ENCODE peak calls at places on chromosomes 12 and 14, in ten cellular contexts. P, Z, R, I, Y, O, C, T, K and B are unnamed samples. For H3K27me3, the result is how much of the 10 kb centered on the place peaks cover.

GRCh38 chr12:125606312-125606711 is 541.1 kb downstream of the AACS start:
- DNase-seq in P (no peak), Z (no peak), R (no peak), I (no peak), Y (no peak), O (no peak), C (no peak), T (no peak), K (no peak), B (no peak)

GRCh38 chr12:17954788-17955187 is 135.2 kb downstream of the RERGL start:
- DNase-seq in P (no peak), Z (no peak), R (no peak), I (no peak), Y (no peak), O (no peak), C (peak), T (no peak), K (no peak), B (no peak)

GRCh38 chr14:106691601-106692291 is 1165.4 kb downstream of the TMEM121 start:
- DNase-seq in P (peak), Z (no peak), R (no peak), I (peak), Y (no peak), O (peak), C (no peak), T (no peak), K (peak), B (no peak)

GRCh38 chr12:76144253-76144564 is 59.7 kb upstream of the NAP1L1 start:
- DNase-seq in P (no peak), Z (no peak), R (no peak), I (no peak), Y (peak), O (no peak), C (no peak), T (peak), K (peak), B (no peak)

GRCh38 chr14:92970233-92970625 is 47.3 kb downstream of the CHGA start:
- DNase-seq in P (peak), Z (no peak), R (no peak), I (no peak), Y (no peak), O (no peak), C (no peak), T (no peak), K (no peak), B (no peak)

GRCh38 chr14:85764809-85765208 is 234.9 kb downstream of the FLRT2 start:
- DNase-seq in P (no peak), Z (no peak), R (no peak), I (no peak), Y (peak), O (no peak), C (no peak), T (peak), K (no peak), B (no peak)

GRCh38 chr14:18688346-18688745 is 87.4 kb downstream of the OR11H12 start:
- DNase-seq in P (no peak), Z (no peak), R (no peak), I (no peak), Y (no peak), O (no peak), C (no peak), T (no peak), K (no peak), B (no peak)

GRCh38 chr14:26191123-26191522 is 406.7 kb downstream of the NOVA1 start:
- DNase-seq in P (no peak), Z (no peak), R (no peak), I (no peak), Y (peak), O (no peak), C (no peak), T (no peak), K (no peak), B (no peak)

GRCh38 chr12:31466768-31467167 is 124.2 kb downstream of the DENND5B start:
- DNase-seq in P (no peak), Z (no peak), R (no peak), I (no peak), Y (no peak), O (no peak), C (no peak), T (peak), K (no peak), B (no peak)

GRCh38 chr12:130054803-130055202 is 107.5 kb upstream of the FZD10 start:
- DNase-seq in P (no peak), Z (no peak), R (no peak), I (no peak), Y (no peak), O (no peak), C (no peak), T (no peak), K (no peak), B (no peak)

GRCh38 chr12:95790912-95791849 is 617 bp upstream of the NTN4 start:
- DNase-seq in P (no peak), Z (peak), R (peak), I (no peak), Y (peak), O (no peak), C (peak), T (peak), K (peak), B (peak)

GRCh38 chr12:115619889-115620288 is 657.6 kb downstream of the MED13L start:
- DNase-seq in P (no peak), Z (no peak), R (no peak), I (no peak), Y (no peak), O (no peak), C (no peak), T (no peak), K (no peak), B (no peak)

GRCh38 chr14:70987042-70987441 is 79.8 kb downstream of the PCNX1 start:
- DNase-seq in P (no peak), Z (no peak), R (no peak), I (no peak), Y (peak), O (no peak), C (no peak), T (peak), K (no peak), B (no peak)

GRCh38 chr12:47194501-47194900 is 114.7 kb upstream of the AMIGO2 start:
- DNase-seq in P (no peak), Z (no peak), R (no peak), I (no peak), Y (no peak), O (peak), C (no peak), T (no peak), K (no peak), B (no peak)

GRCh38 chr14:70888681-70889175 is 18.5 kb upstream of the PCNX1 start:
- DNase-seq in P (no peak), Z (no peak), R (no peak), I (no peak), Y (peak), O (no peak), C (no peak), T (peak), K (no peak), B (no peak)

GRCh38 chr14:65019944-65020566 is 33.4 kb downstream of the FNTB start:
- DNase-seq in P (no peak), Z (peak), R (no peak), I (peak), Y (peak), O (peak), C (peak), T (peak), K (peak), B (no peak)

GRCh38 chr14:103056322-103057027 is 874 bp downstream of the CDC42BPB start:
- DNase-seq in P (peak), Z (peak), R (peak), I (no peak), Y (peak), O (peak), C (peak), T (peak), K (peak), B (peak)

GRCh38 chr14:45686771-45687170 is 433.8 kb upstream of the MIS18BP1 start:
- DNase-seq in P (no peak), Z (no peak), R (no peak), I (no peak), Y (no peak), O (no peak), C (no peak), T (peak), K (no peak), B (no peak)

GRCh38 chr12:111056618-111057521 is 136.5 kb upstream of the MYL2 start:
- DNase-seq in P (no peak), Z (no peak), R (peak), I (peak), Y (no peak), O (peak), C (no peak), T (no peak), K (peak), B (no peak)

GRCh38 chr14:93195316-93195999 is 10.3 kb downstream of the LYSET start:
- DNase-seq in P (no peak), Z (no peak), R (no peak), I (no peak), Y (no peak), O (no peak), C (no peak), T (no peak), K (no peak), B (no peak)

GRCh38 chr12:31687101-31687527 is 27.6 kb downstream of the ETFBKMT start:
- DNase-seq in P (no peak), Z (no peak), R (no peak), I (peak), Y (no peak), O (no peak), C (no peak), T (no peak), K (no peak), B (no peak)

GRCh38 chr12:80777587-80777986 is 60.9 kb downstream of the MYF5 start:
- DNase-seq in P (no peak), Z (no peak), R (no peak), I (no peak), Y (peak), O (no peak), C (no peak), T (peak), K (no peak), B (no peak)

GRCh38 chr12:99453831-99454538 is 193.6 kb upstream of the GARIN6 start:
- DNase-seq in P (no peak), Z (no peak), R (no peak), I (no peak), Y (no peak), O (no peak), C (no peak), T (peak), K (no peak), B (no peak)

GRCh38 chr12:58554522-58555157 is 365.7 kb downstream of the LRIG3 start:
- DNase-seq in P (no peak), Z (no peak), R (no peak), I (no peak), Y (no peak), O (no peak), C (no peak), T (peak), K (no peak), B (no peak)

GRCh38 chr14:21017528-21018245 is 7.2 kb downstream of the NDRG2 start:
- DNase-seq in P (no peak), Z (no peak), R (no peak), I (no peak), Y (no peak), O (no peak), C (no peak), T (no peak), K (no peak), B (no peak)

GRCh38 chr14:53531151-53531550 is 378.0 kb upstream of the DDHD1 start:
- DNase-seq in P (no peak), Z (no peak), R (no peak), I (no peak), Y (no peak), O (no peak), C (no peak), T (no peak), K (no peak), B (no peak)

GRCh38 chr12:49662998-49663843 is 39.9 kb downstream of the PRPF40B start:
- DNase-seq in P (peak), Z (peak), R (peak), I (peak), Y (peak), O (peak), C (no peak), T (peak), K (peak), B (peak)

GRCh38 chr12:108843187-108843586 is 14.2 kb downstream of the SSH1 start:
- DNase-seq in P (no peak), Z (no peak), R (no peak), I (no peak), Y (no peak), O (no peak), C (no peak), T (no peak), K (no peak), B (no peak)

GRCh38 chr12:52636189-52636588 is 15.8 kb downstream of the KRT2 start:
- DNase-seq in P (no peak), Z (peak), R (peak), I (no peak), Y (no peak), O (no peak), C (no peak), T (no peak), K (no peak), B (no peak)

GRCh38 chr12:91926810-91927209 is 218.8 kb downstream of the BTG1 start:
- DNase-seq in P (no peak), Z (no peak), R (no peak), I (no peak), Y (peak), O (no peak), C (no peak), T (peak), K (no peak), B (no peak)

GRCh38 chr14:98194821-98195220 is 1077.2 kb downstream of the BCL11B start:
- DNase-seq in P (no peak), Z (no peak), R (no peak), I (no peak), Y (no peak), O (no peak), C (no peak), T (no peak), K (no peak), B (no peak)

GRCh38 chr12:128109236-128109635 is 157.7 kb upstream of the TMEM132C start:
- DNase-seq in P (no peak), Z (no peak), R (no peak), I (no peak), Y (no peak), O (no peak), C (no peak), T (no peak), K (no peak), B (no peak)

GRCh38 chr14:64788706-64789105 is 84.5 kb downstream of the PLEKHG3 start:
- DNase-seq in P (no peak), Z (peak), R (no peak), I (no peak), Y (peak), O (no peak), C (no peak), T (peak), K (no peak), B (no peak)

GRCh38 chr14:68479247-68479646 is 313.6 kb downstream of the ZFP36L1 start:
- DNase-seq in P (no peak), Z (no peak), R (no peak), I (no peak), Y (peak), O (no peak), C (no peak), T (peak), K (no peak), B (no peak)

GRCh38 chr14:77120771-77121743 is 20.5 kb downstream of the ZDHHC22 start:
- DNase-seq in P (no peak), Z (peak), R (no peak), I (peak), Y (peak), O (no peak), C (no peak), T (no peak), K (peak), B (no peak)

GRCh38 chr14:73633517-73634332 is 11.1 kb upstream of the DNAL1 start:
- DNase-seq in P (peak), Z (peak), R (peak), I (peak), Y (peak), O (peak), C (peak), T (peak), K (peak), B (peak)

GRCh38 chr12:6684609-6685008 is 4.6 kb downstream of the ZNF384 start:
- DNase-seq in P (no peak), Z (no peak), R (no peak), I (no peak), Y (peak), O (peak), C (peak), T (no peak), K (no peak), B (no peak)

GRCh38 chr12:128959931-128960330 is 106.7 kb downstream of the GLT1D1 start:
- DNase-seq in P (no peak), Z (no peak), R (no peak), I (no peak), Y (no peak), O (no peak), C (no peak), T (no peak), K (no peak), B (no peak)

DNA sequence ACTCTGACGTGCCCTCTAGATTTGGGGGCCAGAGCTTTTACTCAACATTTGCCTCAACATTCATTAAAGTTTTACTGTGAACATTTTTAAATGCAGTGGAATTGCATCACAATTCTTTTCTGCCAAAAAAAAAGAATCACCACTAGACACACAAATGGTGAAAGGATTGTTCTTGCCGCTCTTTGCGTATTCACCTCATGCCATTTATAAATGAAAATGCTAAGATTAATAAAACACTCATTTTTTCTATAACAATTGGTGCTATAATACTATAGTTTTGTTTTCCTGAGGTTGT is 985 bp downstream of the RHOJ start:
- DNase-seq in P (no peak), Z (no peak), R (no peak), I (no peak), Y (peak), O (no peak), C (no peak), T (peak), K (no peak), B (no peak)
- H3K4me3 ChIP-seq in P (peak), Z (peak), R (peak), I (no peak), Y (no peak), O (no peak), C (no peak), T (peak), K (peak), B (peak)

GRCh38 chr14:23569443-23570151 is 2.0 kb upstream of the AP1G2 start:
- DNase-seq in P (no peak), Z (peak), R (peak), I (no peak), Y (peak), O (peak), C (peak), T (no peak), K (no peak), B (no peak)
- H3K27me3 ChIP-seq in P (under half), Z (under half), R (under half), I (under half), Y (under half), O (under half), C (under half), T (under half), K (under half), B (under half)

DNA sequence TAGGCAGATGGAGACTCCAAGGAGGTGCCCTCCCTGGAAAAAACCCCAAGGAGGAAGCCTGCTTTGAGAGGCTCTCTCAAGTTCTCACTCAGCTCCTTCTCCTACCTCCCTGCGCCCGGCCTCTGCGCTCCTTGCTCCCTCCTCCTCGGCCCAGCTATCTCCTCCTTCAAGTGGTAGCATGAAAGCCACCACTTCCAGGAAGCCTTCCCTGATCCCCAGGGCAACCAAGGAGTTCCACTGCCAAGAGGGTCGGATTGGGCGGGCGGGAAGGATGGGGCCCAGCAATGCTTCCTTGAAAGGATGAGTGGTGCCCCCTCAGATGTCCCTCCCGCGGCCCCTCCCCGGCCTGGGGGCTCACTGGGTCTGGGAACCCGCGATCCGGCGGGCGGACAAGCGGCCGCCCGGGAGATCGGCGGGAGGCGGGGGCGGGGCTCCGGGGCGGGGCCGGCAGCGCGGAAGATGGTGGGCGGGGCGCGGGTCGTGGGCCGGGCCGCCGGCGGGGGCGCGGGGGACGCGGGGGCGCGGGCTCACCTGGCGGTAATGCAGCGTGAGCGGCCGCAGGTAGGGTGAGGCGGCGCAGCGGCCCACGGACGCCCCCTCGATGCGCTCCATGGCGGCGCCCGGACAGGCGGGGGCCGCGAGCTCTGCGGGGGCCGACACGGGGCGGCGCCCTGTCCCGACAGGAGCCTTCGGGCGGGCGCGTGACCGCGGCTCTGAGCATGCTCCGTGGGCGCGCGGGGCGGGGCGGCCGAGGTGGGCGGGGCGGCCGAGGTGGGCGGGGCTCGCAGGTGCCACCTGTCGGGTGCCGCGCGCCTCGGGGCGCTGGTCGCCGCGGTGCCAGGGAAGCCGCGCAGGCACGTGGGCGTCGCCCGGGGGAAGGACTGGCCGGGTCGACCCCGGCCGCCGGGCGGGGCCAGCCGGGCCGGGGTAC is at the start of gene NUDT14:
- DNase-seq in P (peak), Z (peak), R (no peak), I (peak), Y (peak), O (peak), C (peak), T (peak), K (peak), B (no peak)
- H3K4me3 ChIP-seq in P (peak), Z (peak), R (peak), I (peak), Y (peak), O (peak), C (peak), T (peak), K (peak), B (peak)

GRCh38 chr12:132478433-132478803 is 11.5 kb upstream of the FBRSL1 start:
- DNase-seq in P (no peak), Z (no peak), R (no peak), I (no peak), Y (no peak), O (no peak), C (no peak), T (no peak), K (no peak), B (no peak)
- H3K27me3 ChIP-seq in P (half or more), Z (under half), R (under half), I (under half), Y (under half), O (under half), C (half or more), T (under half), K (under half), B (under half)

DNA sequence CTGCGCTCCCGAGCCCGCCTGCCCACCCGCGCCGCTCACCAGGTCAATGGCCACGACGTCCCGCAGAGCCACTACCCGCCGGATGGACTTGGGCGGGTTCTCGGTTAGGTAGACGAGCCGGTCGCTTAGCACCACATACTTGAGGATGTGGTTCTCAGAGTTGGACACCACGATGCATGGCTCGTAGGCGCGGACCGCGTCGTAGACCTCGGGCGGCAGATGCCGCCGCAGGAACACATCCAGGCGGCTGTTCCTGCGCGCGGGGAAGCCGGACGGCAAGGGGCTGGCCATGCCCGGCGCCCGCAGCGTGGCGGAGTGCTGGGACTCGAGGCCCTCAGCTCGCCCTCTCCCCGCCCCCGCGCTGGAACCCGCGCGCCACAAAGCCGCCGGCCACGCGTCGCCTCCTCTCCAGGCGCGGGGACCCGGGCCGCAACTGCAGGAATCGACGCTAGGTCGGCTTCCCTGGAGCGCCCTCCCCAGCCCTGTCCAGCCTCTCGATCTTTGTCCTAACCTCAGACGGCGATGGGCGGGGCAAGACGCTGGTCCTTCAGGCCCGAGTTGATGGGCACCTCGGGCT is at the start of gene C12orf56:
- DNase-seq in P (no peak), Z (no peak), R (no peak), I (no peak), Y (peak), O (peak), C (peak), T (peak), K (peak), B (no peak)
- H3K4me3 ChIP-seq in P (peak), Z (peak), R (peak), I (no peak), Y (peak), O (no peak), C (peak), T (peak), K (peak), B (peak)